ENCODE peak calls at places on chromosomes 11 and 22, in six cellular contexts. G is stomach, Y is esophagus muscularis mucosa, F is sigmoid colon, Z is HL-60, A is K562. L is an unnamed sample.

GRCh38 chr11:57643802-57644201 is 5.9 kb downstream of the YPEL4 start:
- DNase-seq in Z (no peak), F (no peak), A (no peak), Y (no peak), G (no peak), L (peak)

GRCh38 chr11:123321641-123322040 is 108.4 kb upstream of the GRAMD1B start:
- DNase-seq in Z (no peak), Y (no peak), A (no peak), F (no peak), G (no peak), L (no peak)

GRCh38 chr11:86954288-86955110 is 696 bp downstream of the FZD4 start:
- DNase-seq in G (no peak), Y (no peak), Z (no peak), F (peak), A (peak), L (peak)

GRCh38 chr11:73244589-73245240 is 26.6 kb downstream of the P2RY2 start:
- DNase-seq in F (peak), G (no peak), Y (no peak), A (no peak), Z (no peak), L (no peak)

GRCh38 chr22:31272522-31273446 is 19.5 kb downstream of the PIK3IP1 start:
- DNase-seq in Y (no peak), A (peak), F (peak), Z (peak), G (peak), L (peak)

GRCh38 chr22:46590334-46590733 is 29.9 kb upstream of the GRAMD4 start:
- DNase-seq in Z (no peak), F (no peak), G (peak), Y (no peak), A (no peak), L (no peak)

GRCh38 chr22:17446704-17447103 is 77.4 kb downstream of the CECR2 start:
- DNase-seq in Y (no peak), A (no peak), F (no peak), Z (no peak), G (no peak), L (no peak)

GRCh38 chr11:67280791-67281551 is 8.1 kb upstream of the ANKRD13D start:
- DNase-seq in Y (no peak), Z (no peak), A (no peak), F (peak), G (no peak), L (no peak)

GRCh38 chr11:68324241-68324640 is 11.8 kb downstream of the LRP5 start:
- DNase-seq in A (no peak), Z (no peak), G (no peak), Y (no peak), F (no peak), L (no peak)

GRCh38 chr22:49006207-49007012 is 821.3 kb downstream of the BRD1 start:
- DNase-seq in Z (no peak), F (no peak), A (no peak), G (peak), Y (peak), L (no peak)

GRCh38 chr11:67468056-67468455 is 995 bp downstream of the TMEM134 start:
- DNase-seq in F (no peak), G (peak), Y (no peak), A (no peak), Z (no peak), L (no peak)

DNA sequence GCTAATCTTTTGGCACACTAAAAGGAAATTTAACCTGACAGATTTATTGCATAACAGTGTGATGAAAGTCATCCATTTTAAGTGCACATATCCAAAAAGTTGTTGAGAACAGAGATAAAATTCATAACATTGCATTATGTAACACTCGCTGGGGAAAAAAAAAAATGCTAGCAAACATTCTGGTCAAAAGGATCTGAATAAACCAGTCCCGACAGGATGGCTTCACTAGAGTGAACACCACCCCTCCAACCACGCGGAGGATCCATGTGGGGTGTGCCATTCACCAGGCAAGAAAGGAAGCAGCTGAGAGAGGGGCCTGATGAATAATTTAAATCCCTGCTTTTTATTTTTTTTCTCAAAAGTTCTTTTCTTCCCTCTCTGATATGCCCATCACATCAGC is 258.7 kb downstream of the DCDC1 start:
- DNase-seq in Z (no peak), A (no peak), Y (no peak), G (no peak), F (no peak), L (no peak)
- TF ChIP-seq CTCF in Z (no peak), A (no peak), Y (no peak), G (no peak), F (no peak), L (no peak)

GRCh38 chr11:125148743-125149142 is 15.8 kb upstream of the PKNOX2 start:
- DNase-seq in Z (no peak), Y (no peak), F (no peak), A (no peak), G (no peak), L (no peak)

GRCh38 chr11:125146232-125146631 is 18.3 kb upstream of the PKNOX2 start:
- DNase-seq in Z (no peak), F (no peak), Y (no peak), A (no peak), G (no peak), L (no peak)

GRCh38 chr11:125153837-125154236 is 10.7 kb upstream of the PKNOX2 start:
- DNase-seq in Z (no peak), G (no peak), A (no peak), F (no peak), Y (no peak), L (no peak)

GRCh38 chr11:125147280-125147679 is 17.3 kb upstream of the PKNOX2 start:
- DNase-seq in A (no peak), F (no peak), G (no peak), Z (no peak), Y (no peak), L (no peak)

DNA sequence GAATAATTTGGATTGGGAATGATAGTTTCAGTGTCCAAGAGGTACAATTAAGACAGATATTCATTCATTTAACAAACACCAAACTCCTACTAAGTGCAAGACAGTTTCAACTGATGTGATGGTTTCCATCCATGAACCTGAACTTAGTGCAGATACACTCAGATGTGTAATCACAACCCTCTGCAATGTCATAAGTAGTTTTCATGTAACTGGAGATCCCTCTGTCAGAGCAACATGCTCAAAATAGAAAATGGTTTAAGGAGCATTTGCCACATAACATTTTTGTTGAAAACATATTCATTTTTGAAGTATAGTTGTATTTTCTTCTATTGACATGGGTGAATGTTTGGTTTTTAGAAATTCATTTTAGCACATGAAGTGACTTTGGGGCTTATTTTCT is 16.5 kb upstream of the PKNOX2 start:
- DNase-seq in G (no peak), Y (no peak), F (no peak), Z (no peak), A (no peak), L (no peak)
- TF ChIP-seq POLR2AphosphoS5 in G (no peak), Y (no peak), F (no peak), Z (no peak), A (no peak), L (no peak)

GRCh38 chr11:93059074-93059957 is 89.9 kb downstream of the MTNR1B start:
- DNase-seq in A (no peak), F (no peak), G (no peak), Z (no peak), Y (no peak), L (no peak)

GRCh38 chr11:93053864-93054263 is 84.4 kb downstream of the MTNR1B start:
- DNase-seq in A (no peak), Z (no peak), Y (no peak), G (no peak), F (no peak), L (no peak)

GRCh38 chr11:93054279-93054678 is 84.8 kb downstream of the MTNR1B start:
- DNase-seq in A (no peak), F (no peak), G (no peak), Z (no peak), Y (no peak), L (no peak)

GRCh38 chr11:93051181-93051580 is 81.7 kb downstream of the MTNR1B start:
- DNase-seq in F (no peak), A (no peak), Y (no peak), Z (no peak), G (no peak), L (no peak)

DNA sequence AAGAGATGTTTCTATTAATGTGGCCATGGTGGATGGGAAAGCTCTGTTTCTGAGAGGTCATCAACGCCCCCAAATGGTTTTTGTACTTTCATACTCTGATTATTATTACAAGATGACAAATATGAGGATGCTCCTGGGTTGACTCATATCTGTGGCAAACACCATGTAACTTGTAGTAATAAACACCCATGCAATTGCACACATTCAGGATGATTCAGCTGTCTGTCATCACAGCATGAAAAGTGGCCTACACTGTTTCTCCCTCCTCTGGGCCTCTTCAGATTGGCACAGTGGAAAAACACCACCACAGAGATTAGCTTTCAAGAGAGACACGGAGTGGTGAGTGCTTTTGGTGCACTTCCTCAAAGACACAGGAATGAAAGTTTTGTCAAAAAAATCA is 85.4 kb downstream of the MTNR1B start:
- DNase-seq in A (peak), F (no peak), Z (no peak), Y (no peak), G (no peak), L (peak)
- TF ChIP-seq CTCF in A (no peak), F (no peak), Z (no peak), Y (no peak), G (no peak), L (no peak)

DNA sequence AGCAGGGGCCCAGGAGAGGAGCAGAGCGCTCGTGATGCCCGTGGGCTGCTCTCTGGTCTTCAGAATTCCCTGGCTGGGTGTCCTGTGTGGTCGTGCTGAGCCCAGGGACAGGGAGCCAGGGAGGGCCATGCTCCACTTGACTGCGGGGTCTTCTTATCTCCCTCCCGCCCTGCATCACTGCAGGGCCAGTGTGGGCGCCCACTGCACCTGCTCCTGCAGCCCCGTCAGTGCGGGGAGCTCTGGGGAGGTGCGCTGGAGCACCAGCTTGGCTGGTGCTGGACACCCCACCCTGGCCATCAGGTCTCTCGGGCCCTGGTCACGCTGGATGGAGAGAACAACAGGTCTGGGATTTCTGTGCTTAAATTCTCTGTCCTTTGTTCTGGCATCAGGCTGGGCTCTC is 31.8 kb downstream of the B3GAT1 start:
- DNase-seq in Y (no peak), F (no peak), A (no peak), G (no peak), Z (no peak), L (no peak)
- TF ChIP-seq POLR2AphosphoS5 in Y (no peak), F (no peak), A (no peak), G (no peak), Z (no peak), L (no peak)

GRCh38 chr22:50233223-50233622 is 11.6 kb downstream of the TUBGCP6 start:
- DNase-seq in Y (no peak), Z (no peak), G (no peak), A (no peak), F (peak), L (no peak)

GRCh38 chr22:50232481-50233151 is 12.2 kb downstream of the TUBGCP6 start:
- DNase-seq in Y (no peak), A (no peak), G (no peak), F (peak), Z (no peak), L (no peak)

GRCh38 chr22:50238755-50239154 is 6.1 kb downstream of the TUBGCP6 start:
- DNase-seq in G (no peak), A (no peak), F (no peak), Y (no peak), Z (no peak), L (no peak)

GRCh38 chr22:50242406-50242949 is 2.3 kb downstream of the TUBGCP6 start:
- DNase-seq in Z (no peak), Y (no peak), F (no peak), G (no peak), A (no peak), L (no peak)

DNA sequence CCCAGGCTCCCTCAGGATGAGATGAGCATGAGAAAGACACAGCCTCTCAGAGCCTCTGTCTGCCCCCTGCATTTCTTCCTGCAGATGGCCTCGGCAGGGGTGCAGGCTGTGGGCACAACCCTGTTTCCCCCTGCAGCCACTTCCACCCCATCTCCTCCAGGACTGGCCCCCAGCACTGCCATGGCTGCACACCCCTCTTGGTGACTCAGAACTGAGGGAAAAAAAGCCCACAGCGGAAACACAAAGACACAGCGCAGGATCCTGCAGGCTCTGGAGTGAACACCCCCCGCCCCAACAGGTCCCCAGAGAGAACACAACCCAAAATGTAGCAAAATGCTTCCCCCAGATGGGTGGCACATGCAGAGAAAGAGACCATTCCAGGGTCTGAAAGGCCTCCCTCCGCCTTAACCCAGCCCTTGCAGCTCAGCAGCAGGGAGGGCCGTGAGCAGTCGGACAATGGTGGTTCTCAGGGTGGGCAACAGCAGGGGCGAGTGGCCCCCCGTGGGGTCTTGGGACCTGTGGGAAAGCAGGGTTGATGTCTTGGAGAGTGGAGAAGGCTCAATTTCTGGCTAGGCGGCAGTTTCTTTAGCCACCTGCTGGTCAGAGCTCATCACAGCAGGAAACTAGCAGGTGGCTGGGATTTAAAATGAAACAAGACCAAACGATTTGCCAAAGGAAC is 8.0 kb downstream of the TUBGCP6 start:
- DNase-seq in Y (no peak), Z (no peak), A (no peak), F (no peak), G (no peak), L (no peak)
- TF ChIP-seq CTCF in Y (no peak), Z (peak), A (peak), F (no peak), G (peak), L (peak)

L was measured in endothelial cell of umbilical vein.